ENCODE peak calls at places on chromosomes 4 and X, in nine cellular contexts. U, D, B, X, W, P, K, Z and O are unnamed samples.

GRCh38 chr4:5967783-5968182 is 50.4 kb downstream of the C4orf50 start:
- DNase-seq in U (no peak), D (no peak), B (no peak), X (no peak), W (no peak), P (no peak), K (no peak), Z (no peak), O (no peak)

GRCh38 chrX:3638280-3638873 is 75.1 kb downstream of the PRKX start:
- DNase-seq in U (peak; percentile 29), D (peak; percentile 52), B (peak; percentile 44), X (no peak), W (no peak), P (peak; percentile 4), K (peak; percentile 12), Z (no peak), O (no peak)

GRCh38 chr4:134089885-134090284 is 111.7 kb downstream of the PABPC4L start:
- DNase-seq in U (no peak), D (no peak), B (no peak), X (no peak), W (no peak), P (no peak), K (no peak), Z (no peak), O (no peak)

GRCh38 chr4:77613267-77613666 is 7.6 kb downstream of the CXCL13 start:
- DNase-seq in U (no peak), D (peak; percentile 37), B (no peak), X (no peak), W (no peak), P (no peak), K (no peak), Z (no peak), O (no peak)

GRCh38 chr4:151489462-151490203 is 80.7 kb downstream of the FHIP1A start:
- DNase-seq in U (peak; percentile 83), D (no peak), B (no peak), X (no peak), W (no peak), P (no peak), K (no peak), Z (no peak), O (no peak)

GRCh38 chrX:110684653-110685052 is 111.0 kb downstream of the CHRDL1 start:
- DNase-seq in U (no peak), D (no peak), B (no peak), X (no peak), W (no peak), P (no peak), K (no peak), Z (no peak), O (no peak)

GRCh38 chr4:1172228-1172851 is at the start of gene SPON2:
- DNase-seq in U (no peak), D (peak; percentile 28), B (no peak), X (no peak), W (no peak), P (no peak), K (no peak), Z (no peak), O (no peak)

GRCh38 chrX:135649561-135649960 is 63.9 kb upstream of the CT45A1 start:
- DNase-seq in U (no peak), D (no peak), B (no peak), X (no peak), W (no peak), P (no peak), K (no peak), Z (no peak), O (no peak)

GRCh38 chrX:41110801-41111625 is 25.8 kb downstream of the USP9X start:
- DNase-seq in U (no peak), D (peak; percentile 25), B (no peak), X (no peak), W (no peak), P (no peak), K (no peak), Z (no peak), O (no peak)

GRCh38 chrX:2489446-2490445 is 11.0 kb downstream of the DHRSX start:
- DNase-seq in U (no peak), D (no peak), B (no peak), X (no peak), W (no peak), P (no peak), K (no peak), Z (no peak), O (no peak)